ENCODE peak calls at places on chromosome 12, in nine cellular contexts. One of them, this sample, is unnamed.

GRCh38 chr12:128797119-128798118 is 26.3 kb downstream of the SLC15A4 start:
- DNase-seq in HepG2: no peak
- DNase-seq in A549: no peak
- DNase-seq in right lobe of liver: no peak
- DNase-seq in lower leg skin: no peak
- DNase-seq in IMR-90: peak
- DNase-seq in suprapubic skin: no peak
- DNase-seq in spleen: no peak
- DNase-seq in adrenal gland: no peak
- DNase-seq in this sample: no peak

GRCh38 chr12:72274926-72275325 is 2.8 kb downstream of the TRHDE start:
- DNase-seq in A549: no peak
- DNase-seq in adrenal gland: no peak
- DNase-seq in suprapubic skin: no peak
- DNase-seq in right lobe of liver: peak
- DNase-seq in HepG2: peak
- DNase-seq in lower leg skin: no peak
- DNase-seq in IMR-90: peak
- DNase-seq in spleen: no peak
- DNase-seq in this sample: peak

GRCh38 chr12:123253606-123254459 is 17.8 kb downstream of the CDK2AP1 start:
- DNase-seq in IMR-90: no peak
- DNase-seq in adrenal gland: no peak
- DNase-seq in A549: no peak
- DNase-seq in suprapubic skin: no peak
- DNase-seq in spleen: peak
- DNase-seq in right lobe of liver: no peak
- DNase-seq in lower leg skin: peak
- DNase-seq in HepG2: no peak
- DNase-seq in this sample: no peak

GRCh38 chr12:2609020-2609419 is 185.8 kb upstream of the FKBP4 start:
- DNase-seq in spleen: no peak
- DNase-seq in adrenal gland: no peak
- DNase-seq in right lobe of liver: no peak
- DNase-seq in suprapubic skin: no peak
- DNase-seq in lower leg skin: no peak
- DNase-seq in IMR-90: no peak
- DNase-seq in A549: no peak
- DNase-seq in HepG2: no peak
- DNase-seq in this sample: peak

GRCh38 chr12:80589091-80589490 is 118.3 kb upstream of the MYF6 start:
- DNase-seq in A549: no peak
- DNase-seq in HepG2: no peak
- DNase-seq in adrenal gland: no peak
- DNase-seq in spleen: no peak
- DNase-seq in IMR-90: no peak
- DNase-seq in suprapubic skin: no peak
- DNase-seq in right lobe of liver: no peak
- DNase-seq in lower leg skin: no peak
- DNase-seq in this sample: no peak

GRCh38 chr12:5197127-5197526 is 153.4 kb downstream of the KCNA5 start:
- DNase-seq in lower leg skin: no peak
- DNase-seq in suprapubic skin: no peak
- DNase-seq in spleen: no peak
- DNase-seq in A549: no peak
- DNase-seq in adrenal gland: no peak
- DNase-seq in IMR-90: peak
- DNase-seq in right lobe of liver: no peak
- DNase-seq in HepG2: no peak
- DNase-seq in this sample: no peak

GRCh38 chr12:89825591-89826449 is 117.2 kb upstream of the ATP2B1 start:
- DNase-seq in A549: peak
- DNase-seq in HepG2: no peak
- DNase-seq in right lobe of liver: no peak
- DNase-seq in lower leg skin: no peak
- DNase-seq in suprapubic skin: no peak
- DNase-seq in IMR-90: peak
- DNase-seq in spleen: no peak
- DNase-seq in adrenal gland: no peak
- DNase-seq in this sample: peak

GRCh38 chr12:33486058-33486457 is 46.4 kb upstream of the SYT10 start:
- DNase-seq in IMR-90: no peak
- DNase-seq in spleen: no peak
- DNase-seq in HepG2: no peak
- DNase-seq in A549: no peak
- DNase-seq in lower leg skin: no peak
- DNase-seq in suprapubic skin: no peak
- DNase-seq in right lobe of liver: no peak
- DNase-seq in adrenal gland: no peak
- DNase-seq in this sample: no peak

GRCh38 chr12:96864335-96864734 is 42.7 kb upstream of the NEDD1 start:
- DNase-seq in adrenal gland: no peak
- DNase-seq in IMR-90: no peak
- DNase-seq in suprapubic skin: no peak
- DNase-seq in A549: no peak
- DNase-seq in right lobe of liver: no peak
- DNase-seq in spleen: no peak
- DNase-seq in lower leg skin: no peak
- DNase-seq in HepG2: no peak
- DNase-seq in this sample: no peak

GRCh38 chr12:106919910-106920544 is 35.7 kb upstream of the TMEM263 start:
- DNase-seq in lower leg skin: no peak
- DNase-seq in A549: peak
- DNase-seq in suprapubic skin: no peak
- DNase-seq in IMR-90: peak
- DNase-seq in right lobe of liver: no peak
- DNase-seq in HepG2: peak
- DNase-seq in spleen: no peak
- DNase-seq in adrenal gland: no peak
- DNase-seq in this sample: peak

GRCh38 chr12:88084210-88084609 is 55.0 kb upstream of the C12orf50 start:
- DNase-seq in suprapubic skin: no peak
- DNase-seq in spleen: no peak
- DNase-seq in right lobe of liver: no peak
- DNase-seq in lower leg skin: no peak
- DNase-seq in A549: no peak
- DNase-seq in HepG2: no peak
- DNase-seq in adrenal gland: no peak
- DNase-seq in IMR-90: no peak
- DNase-seq in this sample: no peak

GRCh38 chr12:88081247-88081646 is 52.0 kb upstream of the C12orf50 start:
- DNase-seq in suprapubic skin: no peak
- DNase-seq in right lobe of liver: no peak
- DNase-seq in HepG2: no peak
- DNase-seq in lower leg skin: no peak
- DNase-seq in spleen: no peak
- DNase-seq in IMR-90: no peak
- DNase-seq in A549: no peak
- DNase-seq in adrenal gland: no peak
- DNase-seq in this sample: no peak

GRCh38 chr12:88083634-88084033 is 54.4 kb upstream of the C12orf50 start:
- DNase-seq in A549: no peak
- DNase-seq in IMR-90: no peak
- DNase-seq in spleen: no peak
- DNase-seq in adrenal gland: no peak
- DNase-seq in right lobe of liver: no peak
- DNase-seq in lower leg skin: no peak
- DNase-seq in HepG2: no peak
- DNase-seq in suprapubic skin: no peak
- DNase-seq in this sample: no peak
- TF ChIP-seq POLR2A in A549: no peak
- TF ChIP-seq POLR2A in IMR-90: no peak
- TF ChIP-seq POLR2A in spleen: no peak
- TF ChIP-seq POLR2A in adrenal gland: no peak
- TF ChIP-seq POLR2A in right lobe of liver: no peak
- TF ChIP-seq POLR2A in lower leg skin: no peak
- TF ChIP-seq POLR2A in HepG2: no peak
- TF ChIP-seq POLR2A in suprapubic skin: no peak
- TF ChIP-seq POLR2A in this sample: no peak

GRCh38 chr12:53462935-53463334 is 11.0 kb downstream of the PCBP2 start:
- DNase-seq in adrenal gland: no peak
- DNase-seq in suprapubic skin: no peak
- DNase-seq in HepG2: no peak
- DNase-seq in IMR-90: no peak
- DNase-seq in A549: no peak
- DNase-seq in spleen: no peak
- DNase-seq in right lobe of liver: no peak
- DNase-seq in lower leg skin: no peak
- DNase-seq in this sample: no peak

GRCh38 chr12:53464685-53465084 is 12.8 kb downstream of the PCBP2 start:
- DNase-seq in adrenal gland: no peak
- DNase-seq in IMR-90: no peak
- DNase-seq in spleen: no peak
- DNase-seq in HepG2: no peak
- DNase-seq in lower leg skin: no peak
- DNase-seq in A549: no peak
- DNase-seq in suprapubic skin: no peak
- DNase-seq in right lobe of liver: no peak
- DNase-seq in this sample: no peak

GRCh38 chr12:53465679-53466078 is 13.8 kb downstream of the PCBP2 start:
- DNase-seq in IMR-90: no peak
- DNase-seq in right lobe of liver: no peak
- DNase-seq in lower leg skin: no peak
- DNase-seq in HepG2: no peak
- DNase-seq in suprapubic skin: no peak
- DNase-seq in adrenal gland: no peak
- DNase-seq in spleen: no peak
- DNase-seq in A549: no peak
- DNase-seq in this sample: no peak

GRCh38 chr12:53461591-53461990 is 9.7 kb downstream of the PCBP2 start:
- DNase-seq in IMR-90: no peak
- DNase-seq in A549: no peak
- DNase-seq in HepG2: no peak
- DNase-seq in adrenal gland: no peak
- DNase-seq in lower leg skin: no peak
- DNase-seq in right lobe of liver: no peak
- DNase-seq in suprapubic skin: no peak
- DNase-seq in spleen: no peak
- DNase-seq in this sample: no peak

GRCh38 chr12:53463802-53464375 is 12.0 kb downstream of the PCBP2 start:
- DNase-seq in spleen: no peak
- DNase-seq in suprapubic skin: no peak
- DNase-seq in right lobe of liver: no peak
- DNase-seq in HepG2: no peak
- DNase-seq in lower leg skin: no peak
- DNase-seq in IMR-90: no peak
- DNase-seq in A549: no peak
- DNase-seq in adrenal gland: no peak
- DNase-seq in this sample: no peak
- TF ChIP-seq POLR2A in spleen: no peak
- TF ChIP-seq POLR2A in suprapubic skin: no peak
- TF ChIP-seq POLR2A in right lobe of liver: no peak
- TF ChIP-seq POLR2A in HepG2: no peak
- TF ChIP-seq POLR2A in lower leg skin: no peak
- TF ChIP-seq POLR2A in IMR-90: no peak
- TF ChIP-seq POLR2A in A549: no peak
- TF ChIP-seq POLR2A in adrenal gland: no peak
- TF ChIP-seq POLR2A in this sample: no peak

GRCh38 chr12:56164345-56164729 is 6.2 kb downstream of the MYL6 start:
- DNase-seq in suprapubic skin: no peak
- DNase-seq in IMR-90: no peak
- DNase-seq in A549: no peak
- DNase-seq in adrenal gland: no peak
- DNase-seq in lower leg skin: peak
- DNase-seq in spleen: no peak
- DNase-seq in right lobe of liver: no peak
- DNase-seq in HepG2: no peak
- DNase-seq in this sample: no peak

GRCh38 chr12:56161677-56162351 is 3.7 kb downstream of the MYL6 start:
- DNase-seq in IMR-90: no peak
- DNase-seq in right lobe of liver: no peak
- DNase-seq in suprapubic skin: no peak
- DNase-seq in lower leg skin: no peak
- DNase-seq in A549: no peak
- DNase-seq in adrenal gland: no peak
- DNase-seq in spleen: no peak
- DNase-seq in HepG2: no peak
- DNase-seq in this sample: no peak

GRCh38 chr12:56162468-56163290 is 4.5 kb downstream of the MYL6 start:
- DNase-seq in IMR-90: no peak
- DNase-seq in HepG2: no peak
- DNase-seq in lower leg skin: no peak
- DNase-seq in right lobe of liver: no peak
- DNase-seq in A549: no peak
- DNase-seq in adrenal gland: no peak
- DNase-seq in suprapubic skin: no peak
- DNase-seq in spleen: no peak
- DNase-seq in this sample: no peak

GRCh38 chr12:56165369-56165768 is 7.2 kb downstream of the MYL6 start:
- DNase-seq in IMR-90: no peak
- DNase-seq in HepG2: no peak
- DNase-seq in spleen: no peak
- DNase-seq in adrenal gland: no peak
- DNase-seq in right lobe of liver: no peak
- DNase-seq in A549: no peak
- DNase-seq in lower leg skin: peak
- DNase-seq in suprapubic skin: no peak
- DNase-seq in this sample: no peak

GRCh38 chr12:56163533-56164344 is 5.6 kb downstream of the MYL6 start:
- DNase-seq in IMR-90: no peak
- DNase-seq in spleen: no peak
- DNase-seq in A549: no peak
- DNase-seq in HepG2: no peak
- DNase-seq in right lobe of liver: no peak
- DNase-seq in suprapubic skin: no peak
- DNase-seq in adrenal gland: no peak
- DNase-seq in lower leg skin: no peak
- DNase-seq in this sample: no peak
- TF ChIP-seq POLR2A in IMR-90: peak
- TF ChIP-seq POLR2A in spleen: no peak
- TF ChIP-seq POLR2A in A549: no peak
- TF ChIP-seq POLR2A in HepG2: peak
- TF ChIP-seq POLR2A in right lobe of liver: no peak
- TF ChIP-seq POLR2A in suprapubic skin: no peak
- TF ChIP-seq POLR2A in adrenal gland: no peak
- TF ChIP-seq POLR2A in lower leg skin: no peak
- TF ChIP-seq POLR2A in this sample: no peak

DNA sequence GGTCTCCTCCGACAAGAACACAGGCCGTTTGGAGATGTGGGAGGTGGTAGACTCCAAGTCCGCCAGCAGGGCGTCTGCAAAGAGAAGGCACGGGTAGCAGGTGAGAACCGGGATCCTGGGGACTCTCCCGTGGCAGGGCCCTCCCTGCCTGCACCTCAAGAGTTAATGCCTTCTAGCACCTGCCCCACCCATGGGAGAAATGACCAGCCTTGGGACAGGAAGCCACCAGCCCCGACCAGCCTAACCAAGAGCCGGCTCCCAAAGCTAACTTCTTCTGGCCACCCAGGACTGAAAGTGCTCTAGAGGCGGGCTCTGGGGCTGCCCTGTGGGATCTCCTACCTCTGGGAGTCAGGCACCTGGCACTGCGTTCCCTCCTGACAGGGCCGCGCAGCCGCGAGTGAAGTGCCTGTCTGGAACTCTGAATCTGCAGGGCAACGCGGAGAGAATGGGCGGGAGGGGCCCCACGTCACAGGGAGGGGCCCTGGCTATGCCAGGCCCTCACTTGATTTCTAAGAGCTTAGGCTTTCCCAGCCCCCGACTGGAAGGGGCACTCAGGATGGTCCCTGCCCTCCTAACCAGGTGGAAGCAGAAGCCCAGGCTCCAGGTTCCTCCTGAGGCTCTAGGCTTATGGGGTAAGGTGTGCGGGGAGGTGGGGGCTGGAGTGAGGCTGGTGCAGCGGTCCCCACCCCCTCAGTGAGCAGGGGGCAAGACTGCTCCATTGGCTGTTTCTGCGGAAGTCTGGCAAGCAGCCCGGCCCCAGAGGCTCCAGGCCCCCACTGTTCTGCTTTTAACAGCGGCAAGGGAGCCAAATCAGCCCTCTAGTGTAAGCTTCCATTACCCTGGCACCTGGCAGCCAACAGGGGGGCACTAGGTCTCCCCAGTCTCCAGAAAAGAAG is 23.6 kb upstream of the RPLP0 start:
- DNase-seq in suprapubic skin: peak
- DNase-seq in adrenal gland: no peak
- DNase-seq in right lobe of liver: no peak
- DNase-seq in spleen: peak
- DNase-seq in HepG2: no peak
- DNase-seq in lower leg skin: no peak
- DNase-seq in A549: no peak
- DNase-seq in IMR-90: no peak
- DNase-seq in this sample: no peak
- TF ChIP-seq POLR2A in suprapubic skin: no peak
- TF ChIP-seq POLR2A in adrenal gland: no peak
- TF ChIP-seq POLR2A in right lobe of liver: no peak
- TF ChIP-seq POLR2A in spleen: no peak
- TF ChIP-seq POLR2A in HepG2: no peak
- TF ChIP-seq POLR2A in lower leg skin: no peak
- TF ChIP-seq POLR2A in A549: no peak
- TF ChIP-seq POLR2A in IMR-90: no peak
- TF ChIP-seq POLR2A in this sample: no peak

This sample was measured in NB4.